ENCODE peak calls at places on chromosomes 11 and 22, in five cellular contexts. L is transverse colon, W is SK-N-SH, J is GM12891, U is sigmoid colon. V is an unnamed sample.

GRCh38 chr22:28810839-28811491 is 10.6 kb upstream of the XBP1 start:
- DNase-seq in W (no peak), J (no peak), U (no peak), L (no peak), V (peak)

GRCh38 chr11:94768602-94769511 is 701 bp downstream of the AMOTL1 start:
- DNase-seq in J (peak), W (peak), U (peak), L (peak), V (peak)

GRCh38 chr22:38455530-38456271 is 702 bp upstream of the KCNJ4 start:
- DNase-seq in W (peak), J (no peak), L (no peak), U (no peak), V (no peak)

GRCh38 chr11:18371279-18371678 is 23.1 kb upstream of the LDHA start:
- DNase-seq in U (no peak), W (no peak), J (no peak), L (no peak), V (no peak)

GRCh38 chr11:22432331-22433065 is 94.3 kb downstream of the SLC17A6 start:
- DNase-seq in W (peak), L (no peak), J (peak), U (no peak), V (peak)

GRCh38 chr11:68817554-68817953 is 24.2 kb downstream of the CPT1A start:
- DNase-seq in J (no peak), U (no peak), L (no peak), W (no peak), V (no peak)

GRCh38 chr22:33350961-33351360 is 292.8 kb upstream of the SYN3 start:
- DNase-seq in L (no peak), U (no peak), W (no peak), J (no peak), V (no peak)

GRCh38 chr11:396511-396947 is 2.5 kb downstream of the PKP3 start:
- DNase-seq in U (no peak), J (no peak), W (peak), L (no peak), V (peak)

GRCh38 chr11:45754261-45754709 is 50.7 kb upstream of the SLC35C1 start:
- DNase-seq in J (no peak), L (no peak), W (peak), U (no peak), V (no peak)

GRCh38 chr11:62539238-62539925 is 7.2 kb downstream of the AHNAK start:
- DNase-seq in W (peak), U (peak), J (no peak), L (peak), V (peak)

GRCh38 chr22:24938741-24939341 is 7.7 kb downstream of the LHFPL7 start:
- DNase-seq in L (no peak), W (peak), J (peak), U (no peak), V (peak)

GRCh38 chr11:68040121-68040956 is 1.5 kb downstream of the TCIRG1 start:
- DNase-seq in U (peak), L (peak), W (peak), J (peak), V (peak)

GRCh38 chr22:27004434-27004833 is 347.0 kb downstream of the MIAT start:
- DNase-seq in J (no peak), L (no peak), U (no peak), W (no peak), V (no peak)

GRCh38 chr22:29190051-29190450 is 15.6 kb upstream of the EMID1 start:
- DNase-seq in L (no peak), W (no peak), U (no peak), J (no peak), V (no peak)

GRCh38 chr11:73818838-73819237 is 31.2 kb downstream of the MRPL48 start:
- DNase-seq in W (peak), J (no peak), L (no peak), U (no peak), V (peak)

GRCh38 chr11:19597876-19598275 is 114.8 kb upstream of the NAV2 start:
- DNase-seq in J (no peak), U (no peak), L (no peak), W (peak), V (no peak)

GRCh38 chr11:125036933-125037332 is 26.2 kb upstream of the SLC37A2 start:
- DNase-seq in L (no peak), W (no peak), J (no peak), U (no peak), V (peak)

GRCh38 chr11:34652191-34652958 is 31.5 kb downstream of the EHF start:
- DNase-seq in U (no peak), L (no peak), J (no peak), W (no peak), V (no peak)

GRCh38 chr11:43706631-43707030 is 26.1 kb downstream of the HSD17B12 start:
- DNase-seq in W (no peak), U (no peak), L (no peak), J (no peak), V (no peak)

GRCh38 chr11:57131080-57131790 is 50.5 kb upstream of the LRRC55 start:
- DNase-seq in J (no peak), W (peak), U (no peak), L (peak), V (peak)

DNA sequence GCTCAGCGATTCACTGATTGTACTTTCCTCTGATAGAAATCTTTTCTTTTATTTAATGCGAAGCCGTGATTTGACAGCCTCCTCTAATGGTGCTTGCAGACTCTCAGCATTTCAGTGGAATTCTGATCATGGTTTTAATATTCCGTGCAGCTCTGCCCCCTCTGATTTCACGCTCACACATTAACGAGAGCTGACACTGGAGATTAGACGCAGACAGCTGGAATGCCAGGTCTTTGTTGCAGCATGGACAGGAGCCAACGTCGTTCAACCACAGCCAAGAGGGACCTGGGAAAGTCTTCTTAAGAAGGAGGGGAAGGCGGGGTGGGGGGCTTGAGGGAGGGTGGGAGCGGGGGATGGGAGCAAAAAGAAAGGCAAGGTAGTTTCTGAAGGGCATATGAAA is 186.4 kb downstream of the BLID start:
- DNase-seq in U (no peak), W (peak), L (no peak), J (no peak), V (peak)
- TF ChIP-seq POLR2AphosphoS5 in U (no peak), W (peak), L (no peak), J (no peak), V (no peak)

GRCh38 chr11:86815726-86816125 is 15.4 kb downstream of the PRSS23 start:
- DNase-seq in U (no peak), J (no peak), L (no peak), W (no peak), V (no peak)

GRCh38 chr11:86812981-86813380 is 12.6 kb downstream of the PRSS23 start:
- DNase-seq in U (no peak), L (no peak), J (no peak), W (no peak), V (no peak)

GRCh38 chr11:86816251-86816726 is 15.9 kb downstream of the PRSS23 start:
- DNase-seq in J (no peak), L (no peak), W (no peak), U (no peak), V (peak)

GRCh38 chr11:86812322-86812670 is 12.0 kb downstream of the PRSS23 start:
- DNase-seq in W (no peak), J (no peak), U (no peak), L (no peak), V (no peak)

GRCh38 chr11:86814775-86815174 is 14.4 kb downstream of the PRSS23 start:
- DNase-seq in L (no peak), W (no peak), J (no peak), U (no peak), V (peak)
- TF ChIP-seq POLR2AphosphoS5 in L (peak), W (peak), J (no peak), U (peak), V (no peak)

DNA sequence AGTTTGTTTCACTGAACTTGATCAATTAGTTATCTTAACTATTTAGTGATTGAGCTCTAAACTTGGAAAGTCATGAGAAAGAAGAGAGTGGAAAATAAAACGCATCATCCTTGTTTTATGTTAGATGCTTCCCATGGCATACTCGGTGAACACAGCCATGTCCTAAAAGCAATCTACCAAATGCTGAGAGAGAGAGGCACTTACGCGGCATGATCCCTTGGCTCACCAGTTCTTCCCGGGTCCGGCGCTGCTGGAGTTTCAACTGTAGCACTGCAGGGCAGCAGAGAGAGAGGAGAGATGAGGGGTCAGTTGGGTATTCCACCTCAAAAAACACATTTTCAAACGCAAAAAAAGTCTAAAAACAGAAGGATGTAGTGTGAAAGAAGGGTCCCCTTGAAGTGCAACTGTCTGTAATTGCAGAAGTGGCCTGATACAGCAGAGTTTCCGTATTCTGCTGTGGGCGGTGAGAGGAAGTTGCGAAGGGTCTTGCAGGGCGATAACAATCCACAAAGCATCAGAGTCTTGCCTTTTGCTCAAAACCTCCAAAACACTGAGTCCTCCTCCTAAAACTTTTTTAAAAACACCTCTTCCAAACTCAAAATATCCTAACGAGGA is 92.7 kb downstream of the SGSM3 start:
- DNase-seq in U (no peak), W (no peak), L (peak), J (no peak), V (no peak)
- TF ChIP-seq POLR2AphosphoS5 in U (no peak), W (no peak), L (peak), J (peak), V (no peak)

GRCh38 chr11:86174101-86175046 is 70.2 kb upstream of the EED start:
- DNase-seq in U (peak), L (no peak), W (peak), J (no peak), V (peak)
- TF ChIP-seq POLR2AphosphoS5 in U (peak), L (peak), W (peak), J (no peak), V (peak)

GRCh38 chr22:50117168-50117762 is 27.5 kb downstream of the MOV10L1 start:
- DNase-seq in U (no peak), L (no peak), J (no peak), W (no peak), V (no peak)
- TF ChIP-seq POLR2AphosphoS5 in U (no peak), L (no peak), J (no peak), W (no peak), V (no peak)

GRCh38 chr11:65503923-65504670 is 5.3 kb downstream of the MALAT1 start:
- DNase-seq in L (no peak), U (peak), J (no peak), W (no peak), V (peak)
- TF ChIP-seq POLR2AphosphoS5 in L (peak), U (peak), J (peak), W (peak), V (peak)

GRCh38 chr11:65150513-65151271 is 16.4 kb upstream of the SYVN1 start:
- DNase-seq in W (peak), L (peak), J (no peak), U (peak), V (peak)
- TF ChIP-seq POLR2AphosphoS5 in W (peak), L (no peak), J (no peak), U (no peak), V (peak)

DNA sequence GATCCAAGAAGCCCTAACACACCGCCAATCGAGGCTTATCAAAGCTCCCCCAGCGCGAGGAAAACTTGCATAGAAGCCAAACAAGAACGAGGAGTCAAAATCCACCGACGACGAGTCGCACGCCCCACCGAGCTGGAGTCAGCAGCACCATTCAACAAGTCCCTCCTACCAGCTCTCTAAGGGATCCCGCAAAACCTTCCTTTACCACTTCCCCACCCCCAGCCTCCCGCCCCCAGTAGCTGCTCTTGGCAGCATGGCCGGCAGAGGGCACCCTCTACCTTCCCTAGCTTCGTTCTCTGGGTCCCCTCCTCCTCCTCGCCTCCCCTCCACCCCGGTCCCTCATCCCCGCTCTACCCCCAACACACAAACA is 1.4 kb downstream of the BDNF start:
- DNase-seq in L (peak), J (peak), U (peak), W (peak), V (peak)
- TF ChIP-seq POLR2AphosphoS5 in L (no peak), J (no peak), U (no peak), W (no peak), V (peak)

DNA sequence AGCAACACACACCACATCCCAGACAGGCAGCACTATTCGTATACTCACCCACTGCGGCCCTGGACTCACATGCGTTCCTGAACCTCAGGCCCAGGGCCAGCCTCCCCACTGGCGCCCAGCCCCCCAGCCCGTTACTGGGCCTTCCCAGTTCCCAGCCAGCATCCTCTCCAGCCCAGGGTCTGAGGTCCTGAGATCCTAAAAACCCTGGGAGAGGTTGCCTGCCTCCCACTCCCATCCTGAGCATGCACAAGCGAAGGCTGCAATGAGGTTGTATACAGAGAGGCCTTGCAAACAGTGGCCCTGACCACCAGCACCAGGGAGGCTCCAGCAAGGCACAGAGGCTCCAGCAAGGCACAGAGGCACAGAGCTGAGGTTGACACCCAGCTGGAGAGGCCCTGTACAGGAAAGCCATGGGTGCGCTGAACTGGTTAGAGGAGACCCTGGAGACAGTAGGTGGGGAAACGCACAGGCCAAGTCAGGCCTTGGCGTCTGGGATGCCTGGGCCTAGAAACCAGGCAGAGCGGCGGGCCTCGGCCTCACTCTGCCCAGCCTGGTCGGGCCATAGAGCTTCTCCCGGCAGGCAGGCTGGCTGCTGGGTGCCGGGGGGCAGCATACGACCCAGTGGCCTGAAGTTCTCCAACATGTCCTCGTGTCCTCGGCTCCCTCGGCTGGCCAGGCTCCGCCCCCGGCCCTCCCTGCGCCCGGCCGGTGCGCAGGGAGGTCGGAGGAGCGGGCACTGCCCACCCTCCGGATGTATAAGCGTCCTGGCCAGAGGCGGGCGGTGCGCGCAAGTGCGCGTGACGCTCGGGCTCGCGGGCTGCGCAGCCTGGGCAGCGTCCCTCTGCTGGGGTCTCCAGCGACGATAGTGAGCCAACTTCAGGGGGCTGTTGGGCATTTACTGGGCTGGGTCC is 2.3 kb upstream of the TBX1 start:
- DNase-seq in L (no peak), U (no peak), W (peak), J (no peak), V (no peak)
- TF ChIP-seq POLR2AphosphoS5 in L (no peak), U (no peak), W (no peak), J (no peak), V (no peak)

V was measured in endothelial cell of umbilical vein.